ENCODE peak calls at places on chromosomes 16 and 17, in six cellular contexts. One of them, this sample, is unnamed.
A peak's percentile ranks its signal among the peaks of the same experiment; 100 is the strongest.

GRCh38 chr16:68396481-68396880 is 51.8 kb downstream of the SMPD3 start:
- DNase-seq in CD8-positive, alpha-beta T cell: no peak
- DNase-seq in AG04450: peak; percentile 16
- DNase-seq in GM23338: peak; percentile 32
- DNase-seq in Peyer's patch: peak; percentile 47
- DNase-seq in PC-9: peak; percentile 43
- DNase-seq in this sample: no peak

GRCh38 chr17:80270836-80271235 is 10.2 kb downstream of the RNF213 start:
- DNase-seq in GM23338: peak; percentile 89
- DNase-seq in Peyer's patch: no peak
- DNase-seq in CD8-positive, alpha-beta T cell: no peak
- DNase-seq in AG04450: no peak
- DNase-seq in PC-9: peak; percentile 15
- DNase-seq in this sample: no peak

GRCh38 chr17:29094101-29094708 is 51.3 kb downstream of the PIPOX start:
- DNase-seq in GM23338: no peak
- DNase-seq in PC-9: no peak
- DNase-seq in CD8-positive, alpha-beta T cell: no peak
- DNase-seq in AG04450: no peak
- DNase-seq in Peyer's patch: no peak
- DNase-seq in this sample: no peak

GRCh38 chr17:19306160-19307111 is 56.1 kb downstream of the B9D1 start:
- DNase-seq in GM23338: no peak
- DNase-seq in Peyer's patch: peak; percentile 53
- DNase-seq in PC-9: no peak
- DNase-seq in CD8-positive, alpha-beta T cell: peak; percentile 7
- DNase-seq in AG04450: no peak
- DNase-seq in this sample: no peak

GRCh38 chr16:78137782-78138616 is 38.5 kb downstream of the WWOX start:
- DNase-seq in GM23338: no peak
- DNase-seq in Peyer's patch: no peak
- DNase-seq in CD8-positive, alpha-beta T cell: no peak
- DNase-seq in AG04450: no peak
- DNase-seq in PC-9: no peak
- DNase-seq in this sample: no peak

GRCh38 chr17:56785997-56786680 is 47.6 kb downstream of the C17orf67 start:
- DNase-seq in CD8-positive, alpha-beta T cell: no peak
- DNase-seq in PC-9: no peak
- DNase-seq in AG04450: no peak
- DNase-seq in GM23338: no peak
- DNase-seq in Peyer's patch: no peak
- DNase-seq in this sample: no peak

GRCh38 chr17:52515927-52516326 is 357.4 kb upstream of the CA10 start:
- DNase-seq in GM23338: no peak
- DNase-seq in CD8-positive, alpha-beta T cell: no peak
- DNase-seq in Peyer's patch: no peak
- DNase-seq in PC-9: no peak
- DNase-seq in AG04450: no peak
- DNase-seq in this sample: no peak

GRCh38 chr17:27217631-27218030 is 76.3 kb upstream of the WSB1 start:
- DNase-seq in CD8-positive, alpha-beta T cell: no peak
- DNase-seq in Peyer's patch: peak; percentile 37
- DNase-seq in PC-9: no peak
- DNase-seq in GM23338: no peak
- DNase-seq in AG04450: no peak
- DNase-seq in this sample: no peak

GRCh38 chr16:21656795-21657768 is 4.7 kb upstream of the IGSF6 start:
- DNase-seq in Peyer's patch: peak; percentile 43
- DNase-seq in AG04450: no peak
- DNase-seq in PC-9: peak; percentile 24
- DNase-seq in CD8-positive, alpha-beta T cell: no peak
- DNase-seq in GM23338: peak; percentile 81
- DNase-seq in this sample: no peak

GRCh38 chr16:56606688-56607618 is 1.4 kb upstream of the MT2A start:
- DNase-seq in AG04450: peak; percentile 93
- DNase-seq in PC-9: peak; percentile 70
- DNase-seq in GM23338: peak; percentile 40
- DNase-seq in Peyer's patch: peak; percentile 48
- DNase-seq in CD8-positive, alpha-beta T cell: no peak
- DNase-seq in this sample: peak; percentile 96

GRCh38 chr16:78102865-78103264 is 3.4 kb downstream of the WWOX start:
- DNase-seq in Peyer's patch: no peak
- DNase-seq in AG04450: no peak
- DNase-seq in PC-9: no peak
- DNase-seq in GM23338: no peak
- DNase-seq in CD8-positive, alpha-beta T cell: no peak
- DNase-seq in this sample: no peak

GRCh38 chr16:12319464-12320030 is 343.0 kb downstream of the SNX29 start:
- DNase-seq in CD8-positive, alpha-beta T cell: no peak
- DNase-seq in PC-9: no peak
- DNase-seq in GM23338: peak; percentile 16
- DNase-seq in Peyer's patch: no peak
- DNase-seq in AG04450: no peak
- DNase-seq in this sample: no peak

GRCh38 chr16:83403751-83404150 is 404.0 kb upstream of the HSBP1 start:
- DNase-seq in AG04450: no peak
- DNase-seq in GM23338: no peak
- DNase-seq in Peyer's patch: no peak
- DNase-seq in PC-9: no peak
- DNase-seq in CD8-positive, alpha-beta T cell: no peak
- DNase-seq in this sample: peak; percentile 49

GRCh38 chr17:81844327-81844851 is 9.5 kb upstream of the PPP1R27 start:
- DNase-seq in PC-9: no peak
- DNase-seq in AG04450: no peak
- DNase-seq in CD8-positive, alpha-beta T cell: no peak
- DNase-seq in Peyer's patch: no peak
- DNase-seq in GM23338: no peak
- DNase-seq in this sample: no peak

GRCh38 chr16:19601083-19601976 is 45.8 kb downstream of the VPS35L start:
- DNase-seq in CD8-positive, alpha-beta T cell: no peak
- DNase-seq in GM23338: peak; percentile 75
- DNase-seq in PC-9: peak; percentile 53
- DNase-seq in AG04450: no peak
- DNase-seq in Peyer's patch: no peak
- DNase-seq in this sample: no peak

GRCh38 chr17:37743875-37744632 is 805 bp downstream of the HNF1B start:
- DNase-seq in GM23338: peak; percentile 65
- DNase-seq in CD8-positive, alpha-beta T cell: no peak
- DNase-seq in Peyer's patch: no peak
- DNase-seq in AG04450: no peak
- DNase-seq in PC-9: no peak
- DNase-seq in this sample: no peak

GRCh38 chr17:61307905-61308886 is 91.4 kb upstream of the TBX2 start:
- DNase-seq in CD8-positive, alpha-beta T cell: no peak
- DNase-seq in AG04450: peak; percentile 98
- DNase-seq in Peyer's patch: no peak
- DNase-seq in GM23338: peak; percentile 47
- DNase-seq in PC-9: no peak
- DNase-seq in this sample: peak; percentile 98

GRCh38 chr16:70659953-70660671 is 13.8 kb downstream of the IL34 start:
- DNase-seq in GM23338: no peak
- DNase-seq in Peyer's patch: no peak
- DNase-seq in CD8-positive, alpha-beta T cell: no peak
- DNase-seq in AG04450: no peak
- DNase-seq in PC-9: no peak
- DNase-seq in this sample: no peak

GRCh38 chr17:336110-337021 is 16.2 kb downstream of the RPH3AL start:
- DNase-seq in Peyer's patch: no peak
- DNase-seq in PC-9: no peak
- DNase-seq in CD8-positive, alpha-beta T cell: peak; percentile 27
- DNase-seq in AG04450: no peak
- DNase-seq in GM23338: no peak
- DNase-seq in this sample: no peak

GRCh38 chr16:61042736-61043135 is 993.5 kb downstream of the CDH8 start:
- DNase-seq in CD8-positive, alpha-beta T cell: no peak
- DNase-seq in PC-9: no peak
- DNase-seq in GM23338: peak; percentile 66
- DNase-seq in AG04450: no peak
- DNase-seq in Peyer's patch: no peak
- DNase-seq in this sample: no peak

GRCh38 chr16:73890524-73891500 is 405.8 kb upstream of the PSMD7 start:
- DNase-seq in GM23338: peak; percentile 77
- DNase-seq in Peyer's patch: no peak
- DNase-seq in AG04450: no peak
- DNase-seq in PC-9: no peak
- DNase-seq in CD8-positive, alpha-beta T cell: no peak
- DNase-seq in this sample: no peak

GRCh38 chr17:17693253-17693954 is 12.1 kb downstream of the RAI1 start:
- DNase-seq in CD8-positive, alpha-beta T cell: no peak
- DNase-seq in Peyer's patch: no peak
- DNase-seq in PC-9: peak; percentile 70
- DNase-seq in GM23338: peak; percentile 71
- DNase-seq in AG04450: no peak
- DNase-seq in this sample: no peak

GRCh38 chr17:62824290-62825135 is 16.4 kb upstream of the MARCHF10 start:
- DNase-seq in Peyer's patch: no peak
- DNase-seq in GM23338: peak; percentile 89
- DNase-seq in CD8-positive, alpha-beta T cell: no peak
- DNase-seq in PC-9: peak; percentile 70
- DNase-seq in AG04450: peak; percentile 74
- DNase-seq in this sample: peak; percentile 89

DNA sequence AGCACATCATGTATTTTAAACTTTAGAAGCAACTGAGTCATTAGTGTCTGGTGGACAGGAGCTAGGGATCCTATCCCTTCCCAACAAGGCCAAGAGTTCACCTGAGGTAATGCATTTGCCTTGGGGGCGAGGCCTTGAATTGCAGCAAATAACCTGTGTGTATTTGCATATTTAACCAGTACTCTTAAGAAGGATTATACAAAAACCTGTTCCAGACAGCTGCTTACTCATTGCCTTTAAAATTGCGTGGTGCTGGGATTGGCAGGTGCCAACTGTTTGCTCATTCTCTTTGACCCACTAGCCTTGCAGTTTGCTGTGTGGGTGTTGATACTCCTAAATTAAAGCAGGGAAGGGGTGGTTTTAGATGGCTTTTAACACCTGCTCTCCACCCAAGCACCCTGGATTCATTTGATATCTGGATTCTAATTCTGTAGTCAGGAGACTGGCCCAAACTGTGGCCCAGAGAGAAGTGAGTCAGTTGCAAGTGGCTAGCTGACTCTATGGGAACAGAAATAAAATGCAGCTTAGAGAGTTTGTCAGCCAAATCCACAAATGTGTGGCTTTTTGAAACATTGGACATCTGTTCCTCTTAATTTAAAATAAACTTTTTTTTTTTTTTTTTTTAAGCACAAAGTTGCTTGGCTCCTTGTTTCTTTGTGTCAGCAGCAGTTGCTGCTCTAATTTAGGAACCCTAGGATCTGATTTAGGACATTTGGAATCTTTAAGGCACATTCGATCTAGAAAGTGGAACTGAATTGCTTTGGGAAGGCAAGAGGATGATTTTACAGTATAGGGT is 47.0 kb downstream of the TUBD1 start:
- DNase-seq in Peyer's patch: no peak
- DNase-seq in PC-9: peak; percentile 84
- DNase-seq in CD8-positive, alpha-beta T cell: no peak
- DNase-seq in GM23338: peak; percentile 54
- DNase-seq in AG04450: no peak
- DNase-seq in this sample: no peak
- H3K4me3 ChIP-seq in Peyer's patch: no peak overlapping the region
- H3K4me3 ChIP-seq in PC-9: peak overlapping the region; percentile 46
- H3K4me3 ChIP-seq in CD8-positive, alpha-beta T cell: no peak overlapping the region
- H3K4me3 ChIP-seq in GM23338: no peak overlapping the region
- H3K4me3 ChIP-seq in AG04450: no peak overlapping the region
- H3K4me3 ChIP-seq in this sample: no peak overlapping the region

GRCh38 chr17:6241381-6241780 is 171.2 kb downstream of the WSCD1 start:
- DNase-seq in PC-9: no peak
- DNase-seq in Peyer's patch: no peak
- DNase-seq in GM23338: peak; percentile 44
- DNase-seq in AG04450: no peak
- DNase-seq in CD8-positive, alpha-beta T cell: no peak
- DNase-seq in this sample: no peak

GRCh38 chr17:6239237-6239798 is 169.1 kb downstream of the WSCD1 start:
- DNase-seq in CD8-positive, alpha-beta T cell: no peak
- DNase-seq in PC-9: no peak
- DNase-seq in GM23338: peak; percentile 21
- DNase-seq in Peyer's patch: no peak
- DNase-seq in AG04450: no peak
- DNase-seq in this sample: no peak

GRCh38 chr17:6240601-6241000 is 170.4 kb downstream of the WSCD1 start:
- DNase-seq in Peyer's patch: no peak
- DNase-seq in CD8-positive, alpha-beta T cell: no peak
- DNase-seq in PC-9: no peak
- DNase-seq in GM23338: no peak
- DNase-seq in AG04450: no peak
- DNase-seq in this sample: no peak

GRCh38 chr17:6241996-6242395 is 171.8 kb downstream of the WSCD1 start:
- DNase-seq in AG04450: no peak
- DNase-seq in Peyer's patch: no peak
- DNase-seq in PC-9: no peak
- DNase-seq in GM23338: no peak
- DNase-seq in CD8-positive, alpha-beta T cell: no peak
- DNase-seq in this sample: no peak

DNA sequence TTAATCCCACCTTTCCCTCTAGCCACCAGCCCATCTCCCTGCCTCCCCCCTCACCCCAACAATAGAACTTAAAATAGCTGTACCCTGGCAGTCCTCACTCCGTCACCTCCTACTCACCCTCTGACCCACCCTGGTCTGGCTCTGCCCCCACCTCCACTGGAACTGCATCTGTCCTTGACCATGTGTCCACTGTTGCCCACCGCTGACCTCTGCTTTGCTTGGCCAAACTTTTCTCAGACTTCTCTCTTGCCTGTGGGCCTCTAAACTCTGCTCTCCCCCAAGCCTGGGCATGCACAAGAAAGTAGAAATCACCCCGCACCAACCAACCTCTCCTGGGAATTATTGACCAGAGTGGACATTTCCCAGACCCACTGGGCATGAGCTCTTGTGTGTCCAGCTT is 169.8 kb downstream of the WSCD1 start:
- DNase-seq in AG04450: no peak
- DNase-seq in Peyer's patch: no peak
- DNase-seq in CD8-positive, alpha-beta T cell: no peak
- DNase-seq in GM23338: no peak
- DNase-seq in PC-9: no peak
- DNase-seq in this sample: no peak
- H3K27me3 ChIP-seq in AG04450: peaks cover 3% of the 10 kb centered on the region
- H3K27me3 ChIP-seq in Peyer's patch: no peaks in the 10 kb centered on the region
- H3K27me3 ChIP-seq in CD8-positive, alpha-beta T cell: peaks cover 4% of the 10 kb centered on the region
- H3K27me3 ChIP-seq in GM23338: no peaks in the 10 kb centered on the region
- H3K27me3 ChIP-seq in PC-9: peaks cover 99% of the 10 kb centered on the region
- H3K27me3 ChIP-seq in this sample: peaks cover 4% of the 10 kb centered on the region

DNA sequence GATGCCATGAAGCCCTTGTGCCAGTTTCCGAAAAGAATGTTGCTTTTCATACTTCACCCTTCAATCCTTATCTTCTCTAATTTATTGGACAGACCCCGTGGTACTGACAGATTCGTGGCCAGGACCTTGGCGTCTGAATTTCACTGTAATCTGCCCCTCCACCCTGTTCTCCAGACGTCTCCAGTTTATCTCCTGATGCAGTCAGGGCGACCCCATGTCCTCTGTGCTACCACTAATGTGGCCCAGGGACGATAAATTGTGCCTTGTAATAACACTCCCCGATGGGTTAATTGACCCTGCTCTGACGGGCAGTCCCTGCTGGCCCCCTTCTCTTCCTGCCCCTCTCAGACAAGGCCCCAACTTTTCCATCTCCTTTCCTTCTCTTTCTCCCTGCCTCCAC is 138.3 kb upstream of the GSE1 start:
- DNase-seq in GM23338: no peak
- DNase-seq in PC-9: no peak
- DNase-seq in Peyer's patch: no peak
- DNase-seq in CD8-positive, alpha-beta T cell: no peak
- DNase-seq in AG04450: no peak
- DNase-seq in this sample: no peak
- TF ChIP-seq CTCF in GM23338: no peak
- TF ChIP-seq CTCF in PC-9: no peak
- TF ChIP-seq CTCF in Peyer's patch: no peak
- TF ChIP-seq CTCF in CD8-positive, alpha-beta T cell: no peak
- TF ChIP-seq CTCF in AG04450: no peak
- TF ChIP-seq CTCF in this sample: no peak

GRCh38 chr16:27269300-27270150 is 953 bp upstream of the NSMCE1 start:
- DNase-seq in Peyer's patch: no peak
- DNase-seq in PC-9: no peak
- DNase-seq in GM23338: no peak
- DNase-seq in CD8-positive, alpha-beta T cell: no peak
- DNase-seq in AG04450: no peak
- DNase-seq in this sample: no peak
- H3K4me3 ChIP-seq in Peyer's patch: peak overlapping the region; percentile 75
- H3K4me3 ChIP-seq in PC-9: peak overlapping the region; percentile 92
- H3K4me3 ChIP-seq in GM23338: peak overlapping the region; percentile 68
- H3K4me3 ChIP-seq in CD8-positive, alpha-beta T cell: peak overlapping the region; percentile 90
- H3K4me3 ChIP-seq in AG04450: peak overlapping the region; percentile 86
- H3K4me3 ChIP-seq in this sample: peak overlapping the region; percentile 95